ENCODE peak calls at places on chromosomes 6 and 20, in six cellular contexts. One of them, this sample, is unnamed.

GRCh38 chr6:11418290-11418905 is 119.2 kb upstream of the TMEM170B start:
- DNase-seq in H1: no peak
- DNase-seq in GM12878: no peak
- DNase-seq in HepG2: no peak
- DNase-seq in HCT116: no peak
- DNase-seq in K562: no peak
- DNase-seq in this sample: no peak

GRCh38 chr20:4812641-4813075 is 90.9 kb downstream of the PRND start:
- DNase-seq in H1: no peak
- DNase-seq in GM12878: no peak
- DNase-seq in HepG2: no peak
- DNase-seq in HCT116: no peak
- DNase-seq in K562: no peak
- DNase-seq in this sample: no peak

GRCh38 chr6:75526502-75527127 is 33.0 kb upstream of the FILIP1 start:
- DNase-seq in H1: no peak
- DNase-seq in GM12878: peak; percentile 40
- DNase-seq in HepG2: peak; percentile 56
- DNase-seq in HCT116: peak; percentile 67
- DNase-seq in K562: peak; percentile 71
- DNase-seq in this sample: peak; percentile 36

GRCh38 chr6:33914519-33915120 is 110.8 kb upstream of the MLN start:
- DNase-seq in H1: no peak
- DNase-seq in GM12878: no peak
- DNase-seq in HepG2: no peak
- DNase-seq in HCT116: no peak
- DNase-seq in K562: no peak
- DNase-seq in this sample: no peak

GRCh38 chr6:30643656-30644055 is 3.3 kb upstream of the C6orf136 start:
- DNase-seq in H1: no peak
- DNase-seq in GM12878: no peak
- DNase-seq in HepG2: no peak
- DNase-seq in HCT116: no peak
- DNase-seq in K562: no peak
- DNase-seq in this sample: no peak

GRCh38 chr6:89297695-89298351 is 17.3 kb downstream of the GABRR2 start:
- DNase-seq in H1: no peak
- DNase-seq in GM12878: peak; percentile 80
- DNase-seq in HepG2: peak; percentile 47
- DNase-seq in HCT116: peak; percentile 94
- DNase-seq in K562: peak; percentile 62
- DNase-seq in this sample: no peak

GRCh38 chr6:113104546-113105325 is 752.4 kb upstream of the MARCKS start:
- DNase-seq in H1: no peak
- DNase-seq in GM12878: no peak
- DNase-seq in HepG2: no peak
- DNase-seq in HCT116: no peak
- DNase-seq in K562: no peak
- DNase-seq in this sample: no peak

GRCh38 chr6:98839788-98840361 is 5.5 kb downstream of the POU3F2 start:
- DNase-seq in H1: no peak
- DNase-seq in GM12878: no peak
- DNase-seq in HepG2: peak; percentile 27
- DNase-seq in HCT116: no peak
- DNase-seq in K562: peak; percentile 44
- DNase-seq in this sample: no peak

GRCh38 chr20:53736122-53736756 is 142.6 kb upstream of the ZNF217 start:
- DNase-seq in H1: no peak
- DNase-seq in GM12878: no peak
- DNase-seq in HepG2: peak; percentile 55
- DNase-seq in HCT116: no peak
- DNase-seq in K562: no peak
- DNase-seq in this sample: no peak

DNA sequence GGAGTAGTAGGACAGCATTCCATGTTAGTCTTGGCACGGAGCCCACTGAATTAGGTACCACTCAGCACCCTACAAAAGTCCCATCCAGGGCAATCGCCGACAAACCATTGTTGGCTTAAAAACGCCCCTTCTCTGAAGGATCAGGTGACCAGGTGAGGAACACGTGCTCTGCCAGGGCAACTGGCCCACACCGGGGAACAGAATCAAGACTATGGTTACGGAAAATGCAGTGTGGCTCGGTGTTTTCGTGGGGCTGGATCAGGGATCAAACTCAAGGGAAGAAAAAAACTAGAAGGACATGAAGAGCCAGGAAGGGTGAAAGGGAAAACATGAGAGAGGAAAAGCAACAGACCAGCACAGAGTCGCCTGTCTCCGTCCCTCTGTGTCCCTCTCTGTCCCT is 177.8 kb upstream of the ARID1B start:
- DNase-seq in H1: no peak
- DNase-seq in GM12878: no peak
- DNase-seq in HepG2: no peak
- DNase-seq in HCT116: no peak
- DNase-seq in K562: no peak
- DNase-seq in this sample: no peak
- TF ChIP-seq ZNF274 in H1: no peak
- TF ChIP-seq ZNF274 in GM12878: no peak
- TF ChIP-seq ZNF274 in HepG2: no peak
- TF ChIP-seq ZNF274 in HCT116: no peak
- TF ChIP-seq ZNF274 in K562: no peak
- TF ChIP-seq ZNF274 in this sample: no peak

GRCh38 chr20:10584319-10584812 is 89.4 kb downstream of the JAG1 start:
- DNase-seq in H1: no peak
- DNase-seq in GM12878: no peak
- DNase-seq in HepG2: no peak
- DNase-seq in HCT116: no peak
- DNase-seq in K562: no peak
- DNase-seq in this sample: no peak

GRCh38 chr20:10578607-10579006 is 95.2 kb downstream of the JAG1 start:
- DNase-seq in H1: no peak
- DNase-seq in GM12878: no peak
- DNase-seq in HepG2: peak; percentile 71
- DNase-seq in HCT116: peak; percentile 64
- DNase-seq in K562: no peak
- DNase-seq in this sample: no peak

GRCh38 chr20:10580700-10581099 is 93.1 kb downstream of the JAG1 start:
- DNase-seq in H1: no peak
- DNase-seq in GM12878: no peak
- DNase-seq in HepG2: no peak
- DNase-seq in HCT116: no peak
- DNase-seq in K562: no peak
- DNase-seq in this sample: no peak

GRCh38 chr20:10579942-10580341 is 93.9 kb downstream of the JAG1 start:
- DNase-seq in H1: no peak
- DNase-seq in GM12878: no peak
- DNase-seq in HepG2: no peak
- DNase-seq in HCT116: no peak
- DNase-seq in K562: no peak
- DNase-seq in this sample: no peak

DNA sequence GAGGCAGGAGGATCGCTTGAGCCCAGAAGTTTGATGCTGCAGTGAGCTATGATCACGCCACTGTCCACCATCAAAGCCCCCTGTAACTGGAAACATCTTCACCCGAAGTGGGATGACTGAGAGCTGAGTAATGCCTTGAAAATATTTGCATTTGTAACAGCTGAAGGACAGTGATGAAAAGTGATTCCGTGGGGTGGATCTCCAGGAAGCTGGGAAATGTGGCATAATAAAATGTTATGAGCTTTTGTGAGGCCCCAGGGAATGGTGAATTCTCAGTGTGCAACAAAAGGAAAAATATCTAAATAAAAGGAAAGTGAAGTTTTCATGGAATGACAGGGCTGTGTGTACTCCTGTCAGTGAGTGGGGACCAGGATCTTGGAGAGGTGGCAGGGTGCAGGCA is 92.0 kb downstream of the JAG1 start:
- DNase-seq in H1: no peak
- DNase-seq in GM12878: no peak
- DNase-seq in HepG2: peak; percentile 56
- DNase-seq in HCT116: no peak
- DNase-seq in K562: no peak
- DNase-seq in this sample: no peak
- TF ChIP-seq YY1 in H1: no peak
- TF ChIP-seq YY1 in GM12878: no peak
- TF ChIP-seq YY1 in HepG2: no peak
- TF ChIP-seq YY1 in HCT116: no peak
- TF ChIP-seq YY1 in K562: no peak
- TF ChIP-seq YY1 in this sample: no peak

DNA sequence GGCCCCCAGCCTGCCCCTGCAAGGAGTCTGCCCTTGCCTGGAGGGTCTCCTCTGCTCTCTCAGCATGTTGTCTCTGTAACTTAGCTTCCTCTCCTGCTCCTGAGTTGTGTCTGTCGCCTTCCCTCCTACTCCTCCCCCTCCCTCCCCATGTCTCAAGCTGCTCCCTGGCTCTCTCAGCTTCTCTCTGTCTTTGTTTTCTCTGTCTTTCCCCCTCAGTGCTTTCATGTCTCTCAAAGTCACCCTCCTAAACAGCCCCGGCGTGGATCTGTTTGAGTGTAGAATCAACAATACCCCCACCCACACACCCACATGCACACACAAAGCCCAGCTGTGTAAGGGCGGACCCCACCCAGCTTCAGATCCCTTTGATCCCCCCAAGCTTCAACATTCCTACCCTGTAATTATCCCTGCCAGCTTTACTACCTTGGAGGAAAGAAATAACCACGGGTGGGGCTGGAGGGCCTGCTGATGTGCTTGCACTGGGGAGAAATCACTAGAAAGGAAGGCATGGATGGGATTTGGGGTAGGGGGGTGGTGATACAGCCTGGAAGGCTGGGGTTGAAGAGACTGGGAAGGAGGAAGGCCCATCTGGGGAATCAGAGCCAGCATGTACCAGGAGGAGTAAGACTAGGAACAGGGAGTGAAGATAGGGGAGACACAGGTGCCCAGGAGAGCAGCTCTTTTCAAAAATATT is 1.0 kb upstream of the LY6G6D start:
- DNase-seq in H1: no peak
- DNase-seq in GM12878: no peak
- DNase-seq in HepG2: peak; percentile 68
- DNase-seq in HCT116: no peak
- DNase-seq in K562: no peak
- DNase-seq in this sample: no peak
- TF ChIP-seq ZNF274 in H1: no peak
- TF ChIP-seq ZNF274 in GM12878: no peak
- TF ChIP-seq ZNF274 in HepG2: no peak
- TF ChIP-seq ZNF274 in HCT116: no peak
- TF ChIP-seq ZNF274 in K562: no peak
- TF ChIP-seq ZNF274 in this sample: no peak

DNA sequence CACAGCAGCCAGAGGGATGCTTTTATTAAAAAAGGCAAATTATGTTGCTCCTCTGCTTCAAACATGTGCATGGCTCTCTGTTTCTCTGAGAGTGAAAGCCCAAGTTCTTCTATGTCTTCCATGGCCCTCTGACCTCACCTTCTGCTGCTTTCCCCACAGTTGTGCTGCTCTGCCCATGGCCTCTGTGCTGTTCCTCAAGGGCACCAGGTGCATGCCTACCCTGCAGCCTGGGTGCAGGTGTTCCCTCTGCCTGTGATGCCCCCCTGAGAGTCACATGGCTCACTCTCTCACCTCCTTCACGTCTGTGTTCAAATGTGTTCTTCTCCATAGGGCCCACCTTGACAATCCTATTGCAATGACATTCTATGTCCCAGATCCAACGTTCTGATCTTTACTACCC is 477.0 kb upstream of the CHD6 start:
- DNase-seq in H1: no peak
- DNase-seq in GM12878: no peak
- DNase-seq in HepG2: no peak
- DNase-seq in HCT116: no peak
- DNase-seq in K562: no peak
- DNase-seq in this sample: no peak
- TF ChIP-seq YY1 in H1: no peak
- TF ChIP-seq YY1 in GM12878: no peak
- TF ChIP-seq YY1 in HepG2: no peak
- TF ChIP-seq YY1 in HCT116: no peak
- TF ChIP-seq YY1 in K562: no peak
- TF ChIP-seq YY1 in this sample: no peak

DNA sequence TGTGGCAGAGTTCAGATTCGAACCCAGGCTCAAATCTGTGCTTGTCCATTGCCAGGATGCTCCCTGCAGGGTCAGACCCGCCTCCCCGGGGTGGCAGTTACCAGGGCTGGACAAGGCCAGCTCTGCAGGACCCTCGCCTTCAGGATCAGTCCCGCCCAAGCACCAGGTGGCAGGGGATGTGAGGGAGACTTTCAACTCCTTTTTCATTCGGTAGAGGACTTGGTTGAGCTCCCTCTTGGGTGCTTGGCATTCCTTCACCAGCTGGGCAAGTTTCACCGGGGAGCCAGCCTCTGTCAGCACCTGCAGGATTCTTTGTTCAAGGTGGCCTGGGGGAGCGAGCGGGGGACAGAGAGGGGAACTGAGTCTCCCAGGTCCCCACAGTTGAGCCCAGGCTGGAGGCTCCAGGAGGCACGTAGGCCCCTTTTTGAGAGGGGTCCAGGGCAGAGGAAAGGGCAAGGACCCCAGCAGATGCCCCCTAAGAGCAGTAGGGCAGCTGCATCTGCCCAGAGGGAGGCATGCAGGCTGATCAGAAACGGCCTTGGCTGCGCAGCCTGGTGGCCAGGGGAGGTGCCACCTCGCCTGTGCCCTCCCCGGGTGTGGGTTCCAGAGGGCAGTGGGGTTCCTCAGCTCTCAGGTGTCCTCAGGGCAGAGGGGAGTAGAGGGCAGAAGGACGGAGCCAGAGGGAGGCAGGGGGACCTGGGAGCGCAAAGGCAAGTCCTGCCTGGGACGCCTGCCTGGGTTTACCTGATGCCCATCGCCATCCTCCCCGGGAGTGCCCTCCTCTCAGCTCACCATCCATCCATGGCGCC is 3.9 kb downstream of the ZBP1 start:
- DNase-seq in H1: no peak
- DNase-seq in GM12878: no peak
- DNase-seq in HepG2: no peak
- DNase-seq in HCT116: no peak
- DNase-seq in K562: no peak
- DNase-seq in this sample: no peak
- TF ChIP-seq ZNF274 in H1: no peak
- TF ChIP-seq ZNF274 in GM12878: no peak
- TF ChIP-seq ZNF274 in HepG2: no peak
- TF ChIP-seq ZNF274 in HCT116: no peak
- TF ChIP-seq ZNF274 in K562: no peak
- TF ChIP-seq ZNF274 in this sample: no peak

GRCh38 chr6:53979468-53980067 is 131.7 kb upstream of the MLIP start:
- DNase-seq in H1: no peak
- DNase-seq in GM12878: no peak
- DNase-seq in HepG2: peak; percentile 43
- DNase-seq in HCT116: peak; percentile 46
- DNase-seq in K562: peak; percentile 37
- DNase-seq in this sample: no peak
- TF ChIP-seq YY1 in H1: no peak
- TF ChIP-seq YY1 in GM12878: no peak
- TF ChIP-seq YY1 in HepG2: no peak
- TF ChIP-seq YY1 in HCT116: no peak
- TF ChIP-seq YY1 in K562: no peak
- TF ChIP-seq YY1 in this sample: no peak

This sample was measured in NT2/D1.